ENCODE peak calls at places on chromosomes 2 and 18, in ten cellular contexts. F is CD4-positive, alpha-beta T cell; W is epithelial cell of esophagus; Q is keratinocyte; O is HFF-Myc; S is Calu3; G is MM.1S; T is GM06990; P is lower leg skin; X is neural progenitor cell. E is an unnamed sample.

GRCh38 chr2:144479138-144479537 is 40.8 kb downstream of the ZEB2 start:
- DNase-seq in F (no peak), W (peak), Q (no peak), O (no peak), S (no peak), G (no peak), T (no peak), P (no peak), X (no peak), E (peak)

GRCh38 chr2:237556773-237557632 is 9.4 kb upstream of the PRLH start:
- DNase-seq in F (no peak), W (no peak), Q (no peak), O (no peak), S (no peak), G (peak), T (peak), P (no peak), X (no peak), E (no peak)

GRCh38 chr2:233691443-233692433 is 952 bp upstream of the UGT1A6 start:
- DNase-seq in F (no peak), W (peak), Q (peak), O (no peak), S (peak), G (no peak), T (no peak), P (no peak), X (no peak), E (no peak)

GRCh38 chr18:38297910-38298309 is 732.3 kb upstream of the CELF4 start:
- DNase-seq in F (no peak), W (no peak), Q (no peak), O (no peak), S (no peak), G (no peak), T (no peak), P (no peak), X (no peak), E (no peak)

GRCh38 chr2:236577481-236578410 is 8.1 kb downstream of the ACKR3 start:
- DNase-seq in F (no peak), W (no peak), Q (no peak), O (no peak), S (no peak), G (no peak), T (no peak), P (peak), X (no peak), E (no peak)

GRCh38 chr2:27932396-27932795 is 41.9 kb downstream of the BABAM2 start:
- DNase-seq in F (no peak), W (peak), Q (peak), O (no peak), S (no peak), G (no peak), T (no peak), P (no peak), X (no peak), E (no peak)

GRCh38 chr18:617970-618504 is 21.2 kb downstream of the CLUL1 start:
- DNase-seq in F (no peak), W (no peak), Q (no peak), O (no peak), S (no peak), G (no peak), T (no peak), P (no peak), X (no peak), E (no peak)

GRCh38 chr2:231489990-231490389 is 25.7 kb upstream of the NCL start:
- DNase-seq in F (no peak), W (no peak), Q (no peak), O (no peak), S (no peak), G (no peak), T (no peak), P (peak), X (no peak), E (no peak)

GRCh38 chr2:139495851-139496250 is 715.7 kb upstream of the NXPH2 start:
- DNase-seq in F (no peak), W (no peak), Q (no peak), O (no peak), S (no peak), G (no peak), T (no peak), P (no peak), X (peak), E (no peak)

GRCh38 chr2:152421521-152422367 is 86.8 kb downstream of the FMNL2 start:
- DNase-seq in F (no peak), W (peak), Q (peak), O (peak), S (peak), G (no peak), T (peak), P (no peak), X (no peak), E (peak)

GRCh38 chr2:65416945-65417344 is 15.5 kb downstream of the SPRED2 start:
- DNase-seq in F (no peak), W (no peak), Q (no peak), O (no peak), S (peak), G (no peak), T (peak), P (no peak), X (no peak), E (no peak)

GRCh38 chr2:3628800-3629199 is 29.2 kb upstream of the ALLC start:
- DNase-seq in F (no peak), W (peak), Q (no peak), O (no peak), S (no peak), G (no peak), T (no peak), P (peak), X (peak), E (no peak)

GRCh38 chr2:26848336-26849055 is 564 bp downstream of the DPYSL5 start:
- DNase-seq in F (peak), W (no peak), Q (no peak), O (no peak), S (peak), G (no peak), T (no peak), P (peak), X (peak), E (no peak)

GRCh38 chr2:123513351-123513750 is 511.7 kb upstream of the CNTNAP5 start:
- DNase-seq in F (no peak), W (peak), Q (no peak), O (no peak), S (no peak), G (no peak), T (no peak), P (no peak), X (no peak), E (no peak)

GRCh38 chr2:3463156-3463835 is 56.0 kb downstream of the ADI1 start:
- DNase-seq in F (no peak), W (no peak), Q (no peak), O (no peak), S (no peak), G (no peak), T (no peak), P (peak), X (no peak), E (no peak)

GRCh38 chr18:13267517-13267916 is 49.0 kb downstream of the LDLRAD4 start:
- DNase-seq in F (no peak), W (no peak), Q (no peak), O (no peak), S (no peak), G (no peak), T (no peak), P (peak), X (no peak), E (no peak)

GRCh38 chr2:236536727-236537398 is 32.8 kb upstream of the ACKR3 start:
- DNase-seq in F (peak), W (no peak), Q (no peak), O (no peak), S (no peak), G (peak), T (peak), P (no peak), X (no peak), E (no peak)

GRCh38 chr2:113181491-113182051 is 7.8 kb downstream of the PSD4 start:
- DNase-seq in F (no peak), W (no peak), Q (no peak), O (no peak), S (no peak), G (no peak), T (no peak), P (no peak), X (no peak), E (no peak)

GRCh38 chr2:230668939-230669303 is 43.7 kb upstream of the CAB39 start:
- DNase-seq in F (no peak), W (no peak), Q (no peak), O (no peak), S (no peak), G (peak), T (no peak), P (no peak), X (no peak), E (no peak)

GRCh38 chr2:234364718-234365117 is 132.2 kb downstream of the ARL4C start:
- DNase-seq in F (no peak), W (no peak), Q (no peak), O (no peak), S (no peak), G (no peak), T (no peak), P (no peak), X (peak), E (no peak)

GRCh38 chr2:105754999-105755398 is 10.3 kb downstream of the NCK2 start:
- DNase-seq in F (no peak), W (no peak), Q (no peak), O (no peak), S (no peak), G (no peak), T (no peak), P (peak), X (no peak), E (no peak)

GRCh38 chr2:58064136-58064535 is 17.5 kb downstream of the VRK2 start:
- DNase-seq in F (no peak), W (no peak), Q (no peak), O (no peak), S (no peak), G (no peak), T (no peak), P (no peak), X (no peak), E (no peak)

GRCh38 chr18:11114653-11115052 is 34.7 kb downstream of the PIEZO2 start:
- DNase-seq in F (no peak), W (no peak), Q (no peak), O (no peak), S (no peak), G (no peak), T (no peak), P (no peak), X (no peak), E (no peak)

GRCh38 chr2:73285162-73285739 is 973 bp upstream of the FBXO41 start:
- DNase-seq in F (no peak), W (no peak), Q (no peak), O (no peak), S (peak), G (peak), T (no peak), P (peak), X (no peak), E (no peak)

GRCh38 chr18:23301971-23302370 is 151.1 kb upstream of the RIOK3 start:
- DNase-seq in F (no peak), W (no peak), Q (no peak), O (no peak), S (no peak), G (no peak), T (no peak), P (no peak), X (no peak), E (no peak)

GRCh38 chr2:184599054-184599874 is 935 bp downstream of the ZNF804A start:
- DNase-seq in F (no peak), W (no peak), Q (no peak), O (no peak), S (no peak), G (peak), T (no peak), P (no peak), X (no peak), E (no peak)

GRCh38 chr18:46469186-46469915 is 187.7 kb downstream of the LOXHD1 start:
- DNase-seq in F (no peak), W (peak), Q (no peak), O (no peak), S (no peak), G (no peak), T (no peak), P (no peak), X (peak), E (no peak)

GRCh38 chr2:210654091-210654490 is 97.7 kb downstream of the CPS1 start:
- DNase-seq in F (no peak), W (peak), Q (no peak), O (no peak), S (no peak), G (no peak), T (no peak), P (no peak), X (no peak), E (no peak)

GRCh38 chr2:37558622-37559021 is 112.8 kb downstream of the CDC42EP3 start:
- DNase-seq in F (no peak), W (no peak), Q (no peak), O (no peak), S (no peak), G (no peak), T (peak), P (no peak), X (no peak), E (no peak)

GRCh38 chr2:71860381-71860926 is 287.2 kb downstream of the CYP26B1 start:
- DNase-seq in F (no peak), W (no peak), Q (no peak), O (no peak), S (no peak), G (no peak), T (no peak), P (peak), X (no peak), E (no peak)

GRCh38 chr2:160917850-160918249 is 242.4 kb upstream of the TANK start:
- DNase-seq in F (no peak), W (no peak), Q (no peak), O (no peak), S (no peak), G (no peak), T (no peak), P (no peak), X (no peak), E (peak)

GRCh38 chr18:73749304-73749703 is 398.3 kb downstream of the FBXO15 start:
- DNase-seq in F (no peak), W (peak), Q (no peak), O (no peak), S (no peak), G (no peak), T (no peak), P (no peak), X (no peak), E (no peak)

GRCh38 chr2:98269274-98269673 is 77.0 kb upstream of the CNGA3 start:
- DNase-seq in F (no peak), W (peak), Q (no peak), O (peak), S (peak), G (peak), T (no peak), P (no peak), X (peak), E (no peak)

GRCh38 chr18:50654658-50655550 is 95.0 kb downstream of the MAPK4 start:
- DNase-seq in F (no peak), W (no peak), Q (no peak), O (no peak), S (no peak), G (no peak), T (no peak), P (no peak), X (no peak), E (no peak)

GRCh38 chr2:8752385-8752784 is 70.5 kb downstream of the ID2 start:
- DNase-seq in F (no peak), W (no peak), Q (no peak), O (no peak), S (no peak), G (peak), T (peak), P (no peak), X (no peak), E (no peak)

GRCh38 chr2:129256642-129257041 is 722.8 kb upstream of the RAB6C start:
- DNase-seq in F (no peak), W (no peak), Q (no peak), O (no peak), S (no peak), G (no peak), T (no peak), P (no peak), X (no peak), E (no peak)

GRCh38 chr2:199019898-199020507 is 437.7 kb downstream of the SATB2 start:
- DNase-seq in F (no peak), W (peak), Q (no peak), O (peak), S (peak), G (peak), T (no peak), P (no peak), X (peak), E (no peak)
- TF ChIP-seq CTCF in F (no peak), W (peak), Q (no peak), O (peak), S (peak), G (peak), T (peak), P (no peak), X (peak), E (peak)

DNA sequence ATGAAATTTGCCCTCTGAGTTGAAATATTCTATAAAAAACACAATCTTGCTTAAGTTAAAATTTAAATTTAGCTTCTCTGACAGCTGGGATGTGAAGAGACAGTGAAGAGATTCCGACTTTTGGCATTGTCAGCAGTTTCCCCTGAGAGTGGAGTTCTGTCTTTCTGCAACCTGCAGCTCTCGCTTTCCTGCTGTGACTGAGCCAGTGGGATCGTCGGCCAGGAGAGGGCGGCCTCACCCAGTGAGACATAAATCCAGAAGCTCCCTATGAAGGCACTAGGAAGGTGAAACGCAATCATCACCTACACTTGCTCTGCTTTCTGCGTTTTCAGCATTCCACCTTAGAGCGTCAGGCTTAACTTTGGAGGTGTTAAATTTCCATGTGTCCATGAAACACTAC is 75.4 kb upstream of the HNMT start:
- DNase-seq in F (no peak), W (peak), Q (no peak), O (no peak), S (peak), G (peak), T (no peak), P (no peak), X (peak), E (no peak)
- TF ChIP-seq CTCF in F (no peak), W (peak), Q (peak), O (peak), S (peak), G (peak), T (peak), P (no peak), X (peak), E (peak)

GRCh38 chr2:171225302-171225980 is 64.7 kb upstream of the TLK1 start:
- DNase-seq in F (no peak), W (peak), Q (peak), O (peak), S (peak), G (no peak), T (no peak), P (no peak), X (no peak), E (peak)
- TF ChIP-seq CTCF in F (no peak), W (peak), Q (peak), O (peak), S (peak), G (no peak), T (no peak), P (no peak), X (no peak), E (peak)

GRCh38 chr2:187461294-187462261 is 13.5 kb upstream of the CALCRL start:
- DNase-seq in F (no peak), W (peak), Q (no peak), O (no peak), S (no peak), G (no peak), T (no peak), P (no peak), X (peak), E (peak)
- TF ChIP-seq CTCF in F (no peak), W (no peak), Q (no peak), O (no peak), S (no peak), G (no peak), T (no peak), P (no peak), X (no peak), E (no peak)

GRCh38 chr2:54628418-54628817 is 95.0 kb upstream of the EML6 start:
- DNase-seq in F (no peak), W (no peak), Q (no peak), O (no peak), S (no peak), G (no peak), T (no peak), P (no peak), X (no peak), E (no peak)
- TF ChIP-seq CTCF in F (no peak), W (no peak), Q (no peak), O (no peak), S (no peak), G (no peak), T (no peak), P (no peak), X (no peak), E (no peak)

GRCh38 chr2:30462131-30462857 is 15.2 kb downstream of the LCLAT1 start:
- DNase-seq in F (no peak), W (no peak), Q (no peak), O (no peak), S (no peak), G (no peak), T (no peak), P (no peak), X (no peak), E (no peak)

GRCh38 chr2:30463535-30463934 is 16.5 kb downstream of the LCLAT1 start:
- DNase-seq in F (no peak), W (no peak), Q (no peak), O (no peak), S (no peak), G (no peak), T (no peak), P (no peak), X (no peak), E (no peak)

GRCh38 chr2:30464544-30465170 is 17.6 kb downstream of the LCLAT1 start:
- DNase-seq in F (no peak), W (no peak), Q (no peak), O (no peak), S (no peak), G (no peak), T (no peak), P (no peak), X (no peak), E (no peak)

GRCh38 chr2:30465171-30465545 is 18.1 kb downstream of the LCLAT1 start:
- DNase-seq in F (no peak), W (no peak), Q (no peak), O (no peak), S (no peak), G (no peak), T (no peak), P (no peak), X (no peak), E (no peak)

DNA sequence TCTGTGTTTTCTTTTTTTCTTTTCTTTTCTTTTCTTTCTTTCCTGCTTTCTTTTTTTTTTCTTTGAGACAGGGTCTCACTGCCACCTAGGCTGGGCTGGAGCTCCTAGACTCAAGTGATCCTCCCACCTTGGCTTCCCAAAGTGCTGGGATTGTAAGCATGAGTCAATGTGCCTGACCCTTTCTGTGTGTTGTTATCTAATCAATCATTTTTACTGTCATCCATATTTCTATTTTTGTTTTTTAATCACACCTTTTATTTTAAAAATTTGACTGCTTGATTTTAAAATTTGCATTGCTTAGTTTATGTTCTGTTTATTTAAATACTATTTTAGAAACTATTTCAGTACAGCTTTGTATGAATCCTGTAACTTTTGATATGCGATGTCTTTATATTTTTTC is 19.2 kb downstream of the LCLAT1 start:
- DNase-seq in F (no peak), W (no peak), Q (no peak), O (no peak), S (no peak), G (no peak), T (no peak), P (no peak), X (no peak), E (no peak)
- TF ChIP-seq CTCF in F (no peak), W (no peak), Q (no peak), O (no peak), S (no peak), G (no peak), T (no peak), P (no peak), X (no peak), E (no peak)

GRCh38 chr2:241598487-241598886 is 38.5 kb downstream of the THAP4 start:
- DNase-seq in F (no peak), W (peak), Q (no peak), O (no peak), S (peak), G (no peak), T (no peak), P (no peak), X (peak), E (no peak)
- TF ChIP-seq CTCF in F (no peak), W (peak), Q (peak), O (no peak), S (peak), G (peak), T (peak), P (no peak), X (peak), E (peak)

E was measured in epithelial cell of proximal tubule.